ENCODE peak calls at places on chromosomes 3 and 15, in eight cellular contexts. D, M, L, B, A, K, Y and H are unnamed samples.

GRCh38 chr3:49593046-49593445 is 38.8 kb downstream of the BSN start:
- DNase-seq in D (no peak), A (no peak), B (no peak), K (no peak), Y (no peak), L (no peak), M (no peak), H (peak; percentile 24)

GRCh38 chr15:31362121-31362520 is 35.5 kb downstream of the KLF13 start:
- DNase-seq in K (no peak), B (no peak), A (no peak), D (no peak), Y (no peak), M (no peak), L (no peak), H (no peak)

GRCh38 chr15:60299452-60300047 is 98.2 kb downstream of the ANXA2 start:
- DNase-seq in M (peak; percentile 15), Y (no peak), A (peak; percentile 23), L (no peak), K (peak; percentile 45), B (no peak), D (peak; percentile 48), H (peak; percentile 35)

GRCh38 chr3:142077859-142078500 is 71.4 kb downstream of the TFDP2 start:
- DNase-seq in Y (no peak), D (no peak), L (no peak), B (no peak), M (no peak), K (no peak), A (no peak), H (no peak)

GRCh38 chr15:29873942-29874341 is 51.7 kb upstream of the TJP1 start:
- DNase-seq in K (no peak), D (no peak), A (no peak), M (no peak), L (no peak), Y (no peak), B (no peak), H (no peak)

GRCh38 chr15:71337197-71337845 is 222.1 kb downstream of the THSD4 start:
- DNase-seq in A (peak; percentile 53), Y (no peak), D (no peak), M (peak; percentile 38), L (no peak), B (no peak), K (peak; percentile 80), H (no peak)

GRCh38 chr3:72836923-72837322 is 11.3 kb downstream of the SHQ1 start:
- DNase-seq in K (no peak), L (no peak), M (no peak), D (peak; percentile 90), B (no peak), A (no peak), Y (peak; percentile 83), H (no peak)

GRCh38 chr15:23628612-23629233 is 18.9 kb downstream of the MAGEL2 start:
- DNase-seq in A (no peak), M (no peak), Y (no peak), B (no peak), D (no peak), L (no peak), K (no peak), H (no peak)

GRCh38 chr3:137468446-137468845 is 295.7 kb upstream of the SOX14 start:
- DNase-seq in Y (no peak), A (no peak), B (no peak), L (no peak), D (no peak), K (no peak), M (no peak), H (no peak)

GRCh38 chr15:63094495-63094931 is 27.1 kb upstream of the LACTB start:
- DNase-seq in K (no peak), Y (no peak), B (no peak), L (no peak), M (no peak), A (peak; percentile 82), D (no peak), H (peak; percentile 58)

GRCh38 chr3:69343875-69344274 is 42.0 kb downstream of the FRMD4B start:
- DNase-seq in D (no peak), K (no peak), Y (no peak), L (no peak), B (no peak), A (no peak), M (no peak), H (no peak)

GRCh38 chr15:83746231-83746630 is 92.3 kb downstream of the ADAMTSL3 start:
- DNase-seq in B (no peak), K (no peak), L (no peak), M (no peak), D (no peak), Y (no peak), A (no peak), H (no peak)

GRCh38 chr15:25335279-25335678 is 103.5 kb downstream of the UBE3A start:
- DNase-seq in D (no peak), M (no peak), A (no peak), L (no peak), Y (no peak), K (no peak), B (no peak), H (no peak)

GRCh38 chr3:150041877-150042276 is 71.2 kb upstream of the PFN2 start:
- DNase-seq in M (no peak), Y (no peak), L (no peak), K (no peak), D (no peak), A (no peak), B (no peak), H (no peak)

GRCh38 chr3:172634948-172635347 is 75.9 kb downstream of the NCEH1 start:
- DNase-seq in K (no peak), D (no peak), Y (no peak), A (no peak), M (no peak), B (no peak), L (no peak), H (no peak)

GRCh38 chr15:29969587-29970401 is 113.0 kb upstream of the GOLGA8J start:
- DNase-seq in A (no peak), D (no peak), Y (no peak), M (no peak), K (no peak), B (no peak), L (no peak), H (no peak)

GRCh38 chr3:32685604-32686185 is 707 bp downstream of the CNOT10 start:
- DNase-seq in M (no peak), A (no peak), B (no peak), L (no peak), Y (no peak), D (no peak), K (no peak), H (peak; percentile 12)

GRCh38 chr3:27885641-27886040 is 163.5 kb upstream of the EOMES start:
- DNase-seq in A (no peak), M (no peak), L (no peak), B (no peak), Y (no peak), D (no peak), K (no peak), H (no peak)

GRCh38 chr3:151192545-151192944 is 10.5 kb downstream of the GPR171 start:
- DNase-seq in D (no peak), Y (no peak), B (no peak), M (no peak), L (no peak), K (no peak), A (no peak), H (no peak)

GRCh38 chr3:171833775-171834460 is 9.2 kb upstream of the TMEM212 start:
- DNase-seq in B (no peak), K (no peak), M (no peak), Y (no peak), A (peak; percentile 37), L (no peak), D (no peak), H (peak; percentile 43)

GRCh38 chr3:67653425-67654098 is 850 bp downstream of the SUCLG2 start:
- DNase-seq in Y (no peak), A (no peak), M (no peak), D (no peak), B (no peak), L (no peak), K (no peak), H (no peak)
- TF ChIP-seq CTCF in Y (no peak), A (no peak), M (no peak), D (no peak), B (no peak), L (no peak), K (no peak), H (no peak)

DNA sequence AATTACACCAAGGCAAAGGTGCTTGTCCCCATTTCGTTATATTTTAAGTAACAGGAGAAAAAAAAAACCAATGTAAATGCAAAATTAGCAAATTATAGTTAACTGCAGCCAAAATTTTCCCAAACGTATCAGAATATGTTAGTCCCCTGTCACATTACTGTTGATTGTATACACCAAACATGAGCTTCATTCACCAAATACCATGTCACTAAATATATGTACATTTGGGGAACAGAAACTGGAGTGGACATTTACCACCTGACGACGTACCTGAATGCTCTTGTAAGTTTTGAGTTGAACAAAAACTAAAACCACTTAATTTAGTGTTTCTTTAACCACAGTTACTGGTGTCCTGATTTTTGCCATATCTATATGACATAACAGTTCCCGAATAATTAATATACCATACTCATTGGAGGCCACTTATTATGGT is 3.3 kb upstream of the FOXP1 start:
- DNase-seq in A (no peak), K (no peak), L (no peak), M (no peak), D (no peak), Y (no peak), B (no peak), H (no peak)
- TF ChIP-seq CTCF in A (no peak), K (no peak), L (no peak), M (no peak), D (no peak), Y (peak; percentile 20), B (peak; percentile 32), H (peak; percentile 57)

DNA sequence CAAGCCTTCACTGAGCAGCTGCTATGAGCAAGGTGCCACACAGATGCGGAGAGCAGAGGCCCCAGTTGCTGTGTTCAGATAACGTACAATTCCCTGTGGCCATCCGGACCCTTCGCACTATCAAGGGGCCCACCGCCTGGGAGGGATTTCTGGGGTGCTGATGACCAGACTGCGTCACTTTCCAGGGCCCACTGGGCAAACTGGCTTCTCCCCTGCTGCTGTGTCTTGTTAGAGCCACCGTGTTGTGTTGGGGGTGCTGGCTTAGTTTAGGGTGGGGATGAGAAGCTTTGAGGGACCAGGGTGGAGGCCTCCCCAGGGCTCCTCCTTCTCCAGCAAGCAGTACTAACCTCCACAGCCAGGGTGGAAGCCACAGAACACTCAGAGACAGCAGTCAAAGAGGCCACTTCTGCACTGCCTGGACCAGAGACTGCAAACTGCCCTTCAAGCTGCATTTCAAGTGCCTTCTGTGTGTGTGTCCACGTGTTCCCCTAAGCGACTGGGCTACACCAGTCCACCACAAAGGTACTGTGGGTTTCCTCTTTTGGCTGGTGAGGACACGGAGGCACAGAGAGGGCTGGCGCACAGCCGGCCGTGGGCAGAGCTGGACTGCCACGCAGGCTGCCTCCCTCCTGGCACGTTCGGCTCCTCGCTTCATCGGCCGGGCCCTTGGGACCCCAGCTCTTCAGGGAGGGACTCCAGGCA is 61.1 kb downstream of the MGLL start:
- DNase-seq in D (no peak), L (no peak), A (no peak), Y (no peak), B (no peak), M (no peak), K (no peak), H (no peak)
- TF ChIP-seq CTCF in D (no peak), L (no peak), A (no peak), Y (no peak), B (no peak), M (no peak), K (no peak), H (peak; percentile 18)

DNA sequence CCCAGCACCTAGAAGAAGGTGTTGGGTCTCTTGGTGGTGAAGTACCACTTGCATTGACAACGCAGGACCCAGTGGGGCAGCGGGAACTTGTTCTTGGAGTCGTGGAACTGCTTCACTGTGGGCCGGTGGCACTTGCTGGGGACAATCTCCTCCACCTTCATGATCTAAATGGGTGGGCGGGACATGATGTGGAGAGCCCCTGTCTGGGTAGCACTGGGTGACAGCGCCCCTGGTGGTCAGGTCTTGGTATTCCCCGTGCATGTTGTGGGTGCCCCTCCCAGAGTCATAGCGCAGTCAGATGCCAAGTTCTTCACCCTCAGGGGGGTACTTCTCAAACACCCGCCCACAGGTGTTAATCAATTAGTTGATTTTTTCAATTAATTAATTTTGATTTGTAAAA is 60.2 kb downstream of the AGBL1 start:
- DNase-seq in L (no peak), D (no peak), Y (no peak), K (no peak), A (no peak), B (no peak), M (no peak), H (no peak)
- TF ChIP-seq CTCF in L (no peak), D (no peak), Y (no peak), K (peak; percentile 16), A (peak; percentile 10), B (no peak), M (peak; percentile 26), H (peak; percentile 31)